ENCODE peak calls at places on chromosomes 3 and 15, in seven cellular contexts. One of them, this sample, is unnamed.

GRCh38 chr3:84308379-84308778 is 650.4 kb upstream of the CADM2 start:
- DNase-seq in coronary artery: no peak
- DNase-seq in A549: no peak
- DNase-seq in caudate nucleus: no peak
- DNase-seq in body of pancreas: no peak
- DNase-seq in ascending aorta: no peak
- DNase-seq in left lung: no peak
- DNase-seq in this sample: no peak

GRCh38 chr3:126816956-126817777 is 113.1 kb downstream of the CHCHD6 start:
- DNase-seq in left lung: no peak
- DNase-seq in A549: no peak
- DNase-seq in body of pancreas: no peak
- DNase-seq in ascending aorta: no peak
- DNase-seq in coronary artery: no peak
- DNase-seq in caudate nucleus: no peak
- DNase-seq in this sample: no peak

GRCh38 chr15:35376701-35377100 is 169.3 kb downstream of the DPH6 start:
- DNase-seq in A549: no peak
- DNase-seq in body of pancreas: no peak
- DNase-seq in coronary artery: no peak
- DNase-seq in caudate nucleus: no peak
- DNase-seq in ascending aorta: no peak
- DNase-seq in left lung: no peak
- DNase-seq in this sample: no peak

GRCh38 chr15:65642588-65642987 is 20.9 kb downstream of the SLC24A1 start:
- DNase-seq in body of pancreas: no peak
- DNase-seq in coronary artery: no peak
- DNase-seq in A549: no peak
- DNase-seq in ascending aorta: no peak
- DNase-seq in left lung: no peak
- DNase-seq in caudate nucleus: no peak
- DNase-seq in this sample: no peak

GRCh38 chr3:43533009-43533408 is 88.8 kb downstream of the ANO10 start:
- DNase-seq in A549: no peak
- DNase-seq in body of pancreas: no peak
- DNase-seq in ascending aorta: no peak
- DNase-seq in left lung: no peak
- DNase-seq in coronary artery: no peak
- DNase-seq in caudate nucleus: no peak
- DNase-seq in this sample: no peak

GRCh38 chr15:47331796-47332480 is 385.4 kb upstream of the SEMA6D start:
- DNase-seq in caudate nucleus: no peak
- DNase-seq in ascending aorta: no peak
- DNase-seq in coronary artery: no peak
- DNase-seq in body of pancreas: no peak
- DNase-seq in A549: no peak
- DNase-seq in left lung: peak
- DNase-seq in this sample: no peak

GRCh38 chr3:161016417-161017313 is 88.5 kb downstream of the B3GALNT1 start:
- DNase-seq in coronary artery: no peak
- DNase-seq in left lung: no peak
- DNase-seq in ascending aorta: no peak
- DNase-seq in body of pancreas: no peak
- DNase-seq in caudate nucleus: no peak
- DNase-seq in A549: no peak
- DNase-seq in this sample: no peak

GRCh38 chr3:159828542-159828943 is 160.1 kb upstream of the IL12A start:
- DNase-seq in coronary artery: no peak
- DNase-seq in left lung: no peak
- DNase-seq in ascending aorta: no peak
- DNase-seq in A549: peak
- DNase-seq in caudate nucleus: no peak
- DNase-seq in body of pancreas: no peak
- DNase-seq in this sample: no peak

GRCh38 chr3:107543666-107544065 is 20.9 kb downstream of the BBX start:
- DNase-seq in left lung: no peak
- DNase-seq in caudate nucleus: no peak
- DNase-seq in body of pancreas: no peak
- DNase-seq in ascending aorta: no peak
- DNase-seq in A549: peak
- DNase-seq in coronary artery: no peak
- DNase-seq in this sample: no peak

GRCh38 chr3:149702691-149703426 is 45.0 kb upstream of the WWTR1 start:
- DNase-seq in left lung: no peak
- DNase-seq in body of pancreas: no peak
- DNase-seq in ascending aorta: no peak
- DNase-seq in caudate nucleus: no peak
- DNase-seq in coronary artery: no peak
- DNase-seq in A549: no peak
- DNase-seq in this sample: no peak

GRCh38 chr15:36579792-36580431 is 486 bp downstream of the CDIN1 start:
- DNase-seq in A549: no peak
- DNase-seq in caudate nucleus: no peak
- DNase-seq in body of pancreas: no peak
- DNase-seq in ascending aorta: no peak
- DNase-seq in coronary artery: no peak
- DNase-seq in left lung: no peak
- DNase-seq in this sample: no peak

GRCh38 chr3:125401402-125401801 is 26.3 kb upstream of the ZNF148 start:
- DNase-seq in left lung: no peak
- DNase-seq in caudate nucleus: no peak
- DNase-seq in body of pancreas: no peak
- DNase-seq in coronary artery: no peak
- DNase-seq in A549: no peak
- DNase-seq in ascending aorta: no peak
- DNase-seq in this sample: no peak

GRCh38 chr3:45210308-45211038 is 15.6 kb downstream of the TMEM158 start:
- DNase-seq in left lung: peak
- DNase-seq in A549: peak
- DNase-seq in body of pancreas: peak
- DNase-seq in caudate nucleus: peak
- DNase-seq in ascending aorta: peak
- DNase-seq in coronary artery: no peak
- DNase-seq in this sample: peak

GRCh38 chr3:45118615-45119062 is 27.5 kb downstream of the CDCP1 start:
- DNase-seq in A549: no peak
- DNase-seq in left lung: no peak
- DNase-seq in coronary artery: no peak
- DNase-seq in ascending aorta: no peak
- DNase-seq in caudate nucleus: no peak
- DNase-seq in body of pancreas: no peak
- DNase-seq in this sample: no peak

DNA sequence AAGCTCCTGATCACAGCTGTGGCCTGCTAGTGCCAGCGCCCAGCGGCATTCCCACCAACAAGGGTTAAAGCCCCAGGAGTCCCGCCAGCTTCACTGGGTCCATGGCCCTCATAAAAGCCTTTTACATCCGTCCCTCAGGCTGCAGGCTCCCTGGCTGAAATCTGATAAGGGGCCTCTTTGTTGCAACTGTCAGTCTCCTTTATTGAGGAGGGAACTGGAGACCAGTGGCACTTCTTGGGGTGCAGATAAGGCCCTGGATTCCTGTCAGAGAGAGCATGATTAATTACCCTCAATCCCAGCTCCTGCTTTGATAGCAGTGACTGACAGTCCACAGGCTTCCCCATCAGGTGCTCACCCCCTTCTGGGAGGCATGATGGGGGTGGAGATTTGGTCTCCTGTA is 30.9 kb upstream of the CLK3 start:
- DNase-seq in body of pancreas: no peak
- DNase-seq in A549: no peak
- DNase-seq in caudate nucleus: peak
- DNase-seq in ascending aorta: no peak
- DNase-seq in left lung: no peak
- DNase-seq in coronary artery: no peak
- DNase-seq in this sample: no peak
- H3K27ac ChIP-seq in body of pancreas: no peak
- H3K27ac ChIP-seq in A549: no peak
- H3K27ac ChIP-seq in caudate nucleus: no peak
- H3K27ac ChIP-seq in ascending aorta: no peak
- H3K27ac ChIP-seq in left lung: no peak
- H3K27ac ChIP-seq in coronary artery: no peak
- H3K27ac ChIP-seq in this sample: no peak

GRCh38 chr3:196398782-196399181 is 33.4 kb downstream of the UBXN7 start:
- DNase-seq in body of pancreas: no peak
- DNase-seq in A549: no peak
- DNase-seq in left lung: no peak
- DNase-seq in ascending aorta: no peak
- DNase-seq in caudate nucleus: no peak
- DNase-seq in coronary artery: no peak
- DNase-seq in this sample: no peak
- H3K27ac ChIP-seq in body of pancreas: no peak
- H3K27ac ChIP-seq in A549: no peak
- H3K27ac ChIP-seq in left lung: no peak
- H3K27ac ChIP-seq in ascending aorta: no peak
- H3K27ac ChIP-seq in caudate nucleus: no peak
- H3K27ac ChIP-seq in coronary artery: no peak
- H3K27ac ChIP-seq in this sample: no peak

GRCh38 chr3:185297867-185298266 is 44.0 kb upstream of the EHHADH start:
- DNase-seq in coronary artery: no peak
- DNase-seq in A549: no peak
- DNase-seq in left lung: no peak
- DNase-seq in body of pancreas: no peak
- DNase-seq in ascending aorta: no peak
- DNase-seq in caudate nucleus: no peak
- DNase-seq in this sample: no peak

GRCh38 chr3:185290266-185290665 is 36.4 kb upstream of the EHHADH start:
- DNase-seq in left lung: no peak
- DNase-seq in caudate nucleus: no peak
- DNase-seq in coronary artery: no peak
- DNase-seq in A549: no peak
- DNase-seq in body of pancreas: no peak
- DNase-seq in ascending aorta: no peak
- DNase-seq in this sample: no peak

GRCh38 chr3:185292238-185292637 is 38.4 kb upstream of the EHHADH start:
- DNase-seq in body of pancreas: no peak
- DNase-seq in ascending aorta: no peak
- DNase-seq in coronary artery: no peak
- DNase-seq in caudate nucleus: no peak
- DNase-seq in A549: no peak
- DNase-seq in left lung: no peak
- DNase-seq in this sample: no peak
- H3K27ac ChIP-seq in body of pancreas: no peak
- H3K27ac ChIP-seq in ascending aorta: no peak
- H3K27ac ChIP-seq in coronary artery: no peak
- H3K27ac ChIP-seq in caudate nucleus: no peak
- H3K27ac ChIP-seq in A549: no peak
- H3K27ac ChIP-seq in left lung: no peak
- H3K27ac ChIP-seq in this sample: no peak

DNA sequence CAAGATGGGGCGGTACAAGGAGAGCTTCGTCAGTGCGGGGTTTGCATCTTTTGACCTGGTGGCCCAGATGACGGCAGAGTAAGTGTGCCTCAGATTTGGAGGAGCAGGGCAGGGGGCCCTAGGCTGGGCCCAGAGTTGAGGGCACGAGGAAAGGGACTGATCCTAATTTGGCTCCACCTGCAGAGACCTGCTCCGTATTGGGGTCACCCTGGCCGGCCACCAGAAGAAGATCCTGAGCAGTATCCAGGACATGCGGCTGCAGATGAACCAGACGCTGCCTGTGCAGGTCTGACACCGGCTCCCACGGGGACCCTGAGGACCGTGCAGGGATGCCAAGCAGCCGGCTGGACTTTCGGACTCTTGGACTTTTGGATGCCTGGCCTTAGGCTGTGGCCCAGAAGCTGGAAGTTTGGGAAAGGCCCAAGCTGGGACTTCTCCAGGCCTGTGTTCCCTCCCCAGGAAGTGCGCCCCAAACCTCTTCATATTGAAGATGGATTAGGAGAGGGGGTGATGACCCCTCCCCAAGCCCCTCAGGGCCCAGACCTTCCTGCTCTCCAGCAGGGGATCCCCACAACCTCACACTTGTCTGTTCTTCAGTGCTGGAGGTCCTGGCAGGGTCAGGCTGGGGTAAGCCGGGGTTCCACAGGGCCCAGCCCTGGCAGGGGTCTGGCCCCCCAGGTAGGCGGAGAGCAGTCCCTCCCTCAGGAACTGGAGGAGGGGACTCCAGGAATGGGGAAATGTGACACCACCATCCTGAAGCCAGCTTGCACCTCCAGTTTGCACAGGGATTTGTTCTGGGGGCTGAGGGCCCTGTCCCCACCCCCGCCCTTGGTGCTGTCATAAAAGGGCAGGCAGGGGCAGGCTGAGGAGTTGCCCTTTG is 20.0 kb downstream of the EPHB3 start:
- DNase-seq in ascending aorta: no peak
- DNase-seq in left lung: no peak
- DNase-seq in A549: no peak
- DNase-seq in caudate nucleus: no peak
- DNase-seq in coronary artery: no peak
- DNase-seq in body of pancreas: no peak
- DNase-seq in this sample: no peak
- H3K27ac ChIP-seq in ascending aorta: peak
- H3K27ac ChIP-seq in left lung: no peak
- H3K27ac ChIP-seq in A549: no peak
- H3K27ac ChIP-seq in caudate nucleus: peak
- H3K27ac ChIP-seq in coronary artery: no peak
- H3K27ac ChIP-seq in body of pancreas: no peak
- H3K27ac ChIP-seq in this sample: no peak